ENCODE peak calls at places on chromosomes 3 and 15, in ten cellular contexts. One of them, this sample, is unnamed.

GRCh38 chr3:143716731-143717130 is 131.5 kb downstream of the SLC9A9 start:
- DNase-seq in GM13976: no peak
- DNase-seq in EH: no peak
- DNase-seq in D341Med: no peak
- DNase-seq in D721Med: no peak
- DNase-seq in nephron progenitor cell: no peak
- DNase-seq in activated naive CD8-positive, alpha-beta T cell treated with anti-CD3 and anti-CD28 coated beads, Interleukin-2, amount 50 U/mL, for 24 hours: no peak
- DNase-seq in AG09319: no peak
- DNase-seq in LHCN-M2: peak
- DNase-seq in GM12891: no peak
- DNase-seq in this sample: no peak

GRCh38 chr3:108602249-108602934 is 12.9 kb downstream of the DZIP3 start:
- DNase-seq in GM13976: no peak
- DNase-seq in EH: no peak
- DNase-seq in D341Med: no peak
- DNase-seq in D721Med: no peak
- DNase-seq in nephron progenitor cell: no peak
- DNase-seq in activated naive CD8-positive, alpha-beta T cell treated with anti-CD3 and anti-CD28 coated beads, Interleukin-2, amount 50 U/mL, for 24 hours: peak
- DNase-seq in AG09319: no peak
- DNase-seq in LHCN-M2: no peak
- DNase-seq in GM12891: no peak
- DNase-seq in this sample: no peak

GRCh38 chr3:172562881-172563835 is 39.9 kb upstream of the TNFSF10 start:
- DNase-seq in GM13976: no peak
- DNase-seq in EH: peak
- DNase-seq in D341Med: no peak
- DNase-seq in D721Med: no peak
- DNase-seq in nephron progenitor cell: no peak
- DNase-seq in activated naive CD8-positive, alpha-beta T cell treated with anti-CD3 and anti-CD28 coated beads, Interleukin-2, amount 50 U/mL, for 24 hours: peak
- DNase-seq in AG09319: peak
- DNase-seq in LHCN-M2: peak
- DNase-seq in GM12891: no peak
- DNase-seq in this sample: no peak

GRCh38 chr3:115710799-115711198 is 87.5 kb downstream of the GAP43 start:
- DNase-seq in GM13976: no peak
- DNase-seq in EH: peak
- DNase-seq in D341Med: no peak
- DNase-seq in D721Med: no peak
- DNase-seq in nephron progenitor cell: no peak
- DNase-seq in activated naive CD8-positive, alpha-beta T cell treated with anti-CD3 and anti-CD28 coated beads, Interleukin-2, amount 50 U/mL, for 24 hours: no peak
- DNase-seq in AG09319: no peak
- DNase-seq in LHCN-M2: peak
- DNase-seq in GM12891: no peak
- DNase-seq in this sample: no peak

GRCh38 chr3:46188708-46189107 is 19.4 kb downstream of the CCR1 start:
- DNase-seq in GM13976: no peak
- DNase-seq in EH: no peak
- DNase-seq in D341Med: no peak
- DNase-seq in D721Med: no peak
- DNase-seq in nephron progenitor cell: no peak
- DNase-seq in activated naive CD8-positive, alpha-beta T cell treated with anti-CD3 and anti-CD28 coated beads, Interleukin-2, amount 50 U/mL, for 24 hours: no peak
- DNase-seq in AG09319: no peak
- DNase-seq in LHCN-M2: no peak
- DNase-seq in GM12891: no peak
- DNase-seq in this sample: no peak

GRCh38 chr15:41512078-41512394 is 1.6 kb downstream of the LTK start:
- DNase-seq in GM13976: peak
- DNase-seq in EH: no peak
- DNase-seq in D341Med: no peak
- DNase-seq in D721Med: no peak
- DNase-seq in nephron progenitor cell: no peak
- DNase-seq in activated naive CD8-positive, alpha-beta T cell treated with anti-CD3 and anti-CD28 coated beads, Interleukin-2, amount 50 U/mL, for 24 hours: no peak
- DNase-seq in AG09319: no peak
- DNase-seq in LHCN-M2: no peak
- DNase-seq in GM12891: no peak
- DNase-seq in this sample: no peak

GRCh38 chr3:33660035-33660434 is 58.0 kb downstream of the CLASP2 start:
- DNase-seq in GM13976: no peak
- DNase-seq in EH: peak
- DNase-seq in D341Med: no peak
- DNase-seq in D721Med: no peak
- DNase-seq in nephron progenitor cell: no peak
- DNase-seq in activated naive CD8-positive, alpha-beta T cell treated with anti-CD3 and anti-CD28 coated beads, Interleukin-2, amount 50 U/mL, for 24 hours: no peak
- DNase-seq in AG09319: no peak
- DNase-seq in LHCN-M2: no peak
- DNase-seq in GM12891: no peak
- DNase-seq in this sample: no peak

GRCh38 chr3:146078031-146078430 is 83.0 kb downstream of the PLOD2 start:
- DNase-seq in GM13976: no peak
- DNase-seq in EH: peak
- DNase-seq in D341Med: no peak
- DNase-seq in D721Med: no peak
- DNase-seq in nephron progenitor cell: no peak
- DNase-seq in activated naive CD8-positive, alpha-beta T cell treated with anti-CD3 and anti-CD28 coated beads, Interleukin-2, amount 50 U/mL, for 24 hours: no peak
- DNase-seq in AG09319: no peak
- DNase-seq in LHCN-M2: peak
- DNase-seq in GM12891: no peak
- DNase-seq in this sample: no peak

GRCh38 chr15:57969355-57969754 is 96.2 kb downstream of the ALDH1A2 start:
- DNase-seq in GM13976: no peak
- DNase-seq in EH: peak
- DNase-seq in D341Med: no peak
- DNase-seq in D721Med: no peak
- DNase-seq in nephron progenitor cell: no peak
- DNase-seq in activated naive CD8-positive, alpha-beta T cell treated with anti-CD3 and anti-CD28 coated beads, Interleukin-2, amount 50 U/mL, for 24 hours: no peak
- DNase-seq in AG09319: no peak
- DNase-seq in LHCN-M2: peak
- DNase-seq in GM12891: no peak
- DNase-seq in this sample: no peak

GRCh38 chr3:75294124-75294523 is 370.0 kb upstream of the FRG2C start:
- DNase-seq in GM13976: peak
- DNase-seq in EH: peak
- DNase-seq in D341Med: peak
- DNase-seq in D721Med: no peak
- DNase-seq in nephron progenitor cell: peak
- DNase-seq in activated naive CD8-positive, alpha-beta T cell treated with anti-CD3 and anti-CD28 coated beads, Interleukin-2, amount 50 U/mL, for 24 hours: no peak
- DNase-seq in AG09319: no peak
- DNase-seq in LHCN-M2: peak
- DNase-seq in GM12891: peak
- DNase-seq in this sample: no peak

GRCh38 chr3:126777366-126777765 is 73.3 kb downstream of the CHCHD6 start:
- DNase-seq in GM13976: no peak
- DNase-seq in EH: peak
- DNase-seq in D341Med: no peak
- DNase-seq in D721Med: no peak
- DNase-seq in nephron progenitor cell: no peak
- DNase-seq in activated naive CD8-positive, alpha-beta T cell treated with anti-CD3 and anti-CD28 coated beads, Interleukin-2, amount 50 U/mL, for 24 hours: no peak
- DNase-seq in AG09319: no peak
- DNase-seq in LHCN-M2: no peak
- DNase-seq in GM12891: no peak
- DNase-seq in this sample: no peak

GRCh38 chr3:159804726-159805410 is 183.8 kb upstream of the IL12A start:
- DNase-seq in GM13976: peak
- DNase-seq in EH: peak
- DNase-seq in D341Med: peak
- DNase-seq in D721Med: peak
- DNase-seq in nephron progenitor cell: peak
- DNase-seq in activated naive CD8-positive, alpha-beta T cell treated with anti-CD3 and anti-CD28 coated beads, Interleukin-2, amount 50 U/mL, for 24 hours: peak
- DNase-seq in AG09319: peak
- DNase-seq in LHCN-M2: peak
- DNase-seq in GM12891: peak
- DNase-seq in this sample: peak

GRCh38 chr3:184815046-184815930 is 3.3 kb downstream of the VPS8 start:
- DNase-seq in GM13976: no peak
- DNase-seq in EH: peak
- DNase-seq in D341Med: no peak
- DNase-seq in D721Med: no peak
- DNase-seq in nephron progenitor cell: no peak
- DNase-seq in activated naive CD8-positive, alpha-beta T cell treated with anti-CD3 and anti-CD28 coated beads, Interleukin-2, amount 50 U/mL, for 24 hours: no peak
- DNase-seq in AG09319: peak
- DNase-seq in LHCN-M2: peak
- DNase-seq in GM12891: no peak
- DNase-seq in this sample: no peak

GRCh38 chr15:85673326-85673725 is 121.4 kb downstream of the KLHL25 start:
- DNase-seq in GM13976: no peak
- DNase-seq in EH: peak
- DNase-seq in D341Med: no peak
- DNase-seq in D721Med: no peak
- DNase-seq in nephron progenitor cell: no peak
- DNase-seq in activated naive CD8-positive, alpha-beta T cell treated with anti-CD3 and anti-CD28 coated beads, Interleukin-2, amount 50 U/mL, for 24 hours: no peak
- DNase-seq in AG09319: no peak
- DNase-seq in LHCN-M2: no peak
- DNase-seq in GM12891: no peak
- DNase-seq in this sample: no peak

This sample was measured in GM12892.